ENCODE peak calls at places on chromosome 22, in five cellular contexts. N, Z, F, K and W are unnamed samples.

GRCh38 chr22:27461470-27461869 is 340.1 kb downstream of the MN1 start:
- DNase-seq in F (peak; percentile 15), Z (no peak), K (no peak), N (no peak), W (no peak)

GRCh38 chr22:47716890-47717615 is 954.6 kb downstream of the TBC1D22A start:
- DNase-seq in N (no peak), K (no peak), F (no peak), Z (no peak), W (no peak)

GRCh38 chr22:42648368-42649260 is 578 bp downstream of the CYB5R3 start:
- DNase-seq in F (peak; percentile 87), N (no peak), Z (no peak), K (no peak), W (no peak)

GRCh38 chr22:42273855-42274451 is 3.5 kb upstream of the TCF20 start:
- DNase-seq in F (peak; percentile 75), Z (no peak), K (no peak), N (no peak), W (no peak)

GRCh38 chr22:17267661-17268330 is 48.6 kb upstream of the ADA2 start:
- DNase-seq in Z (no peak), K (no peak), F (peak; percentile 74), N (no peak), W (no peak)

GRCh38 chr22:27159716-27160295 is 502.4 kb downstream of the MIAT start:
- DNase-seq in N (no peak), Z (no peak), K (no peak), F (no peak), W (no peak)

GRCh38 chr22:50206599-50206998 is 5.8 kb downstream of the SELENOO start:
- DNase-seq in K (no peak), Z (no peak), F (peak; percentile 87), N (no peak), W (no peak)

GRCh38 chr22:42902875-42903510 is 45.9 kb upstream of the ARFGAP3 start:
- DNase-seq in Z (no peak), F (no peak), K (no peak), N (no peak), W (no peak)

GRCh38 chr22:44678980-44679647 is 22.9 kb upstream of the PRR5 start:
- DNase-seq in F (no peak), N (no peak), Z (no peak), K (no peak), W (no peak)

GRCh38 chr22:17974703-17975372 is 49.5 kb downstream of the MICAL3 start:
- DNase-seq in K (no peak), N (no peak), F (no peak), Z (no peak), W (no peak)

GRCh38 chr22:47034905-47035419 is 272.5 kb downstream of the TBC1D22A start:
- DNase-seq in N (no peak), K (no peak), Z (no peak), F (peak; percentile 48), W (peak; percentile 34)

GRCh38 chr22:29443452-29443851 is 5.1 kb downstream of the RFPL1 start:
- DNase-seq in F (no peak), N (no peak), K (no peak), Z (no peak), W (no peak)